ENCODE peak calls at places on chromosomes 3 and 15, in nine cellular contexts. A is stimulated activated CD8-positive, alpha-beta memory T cell treated with anti-CD3 and anti-CD28 coated beads, Interleukin-4, amount 100 ng/mL, for 48 hours; E is GM12864; L is T-helper 1 cell; B is AG04450; I is progenitor cell of endocrine pancreas; S is upper lobe of left lung; H is nucleus accumbens; Z is NCI-H510A. Y is an unnamed sample.

GRCh38 chr3:182810574-182811268 is 17.4 kb downstream of the ATP11B start:
- DNase-seq in A (no peak), E (no peak), L (no peak), B (no peak), I (no peak), S (no peak), H (no peak), Z (no peak), Y (no peak)

GRCh38 chr15:69217381-69217780 is 56.9 kb downstream of the GLCE start:
- DNase-seq in A (no peak), E (no peak), L (no peak), B (no peak), I (no peak), S (no peak), H (no peak), Z (no peak), Y (no peak)

GRCh38 chr3:132444333-132444732 is 27.0 kb downstream of the DNAJC13 start:
- DNase-seq in A (no peak), E (no peak), L (no peak), B (no peak), I (no peak), S (no peak), H (no peak), Z (no peak), Y (no peak)

GRCh38 chr3:45275006-45275704 is 49.1 kb upstream of the TMEM158 start:
- DNase-seq in A (no peak), E (no peak), L (no peak), B (no peak), I (no peak), S (no peak), H (no peak), Z (peak), Y (no peak)

GRCh38 chr3:134847349-134847748 is 52.3 kb downstream of the EPHB1 start:
- DNase-seq in A (no peak), E (no peak), L (no peak), B (no peak), I (no peak), S (no peak), H (no peak), Z (no peak), Y (no peak)

GRCh38 chr3:171916888-171917287 is 73.7 kb downstream of the TMEM212 start:
- DNase-seq in A (no peak), E (no peak), L (no peak), B (no peak), I (no peak), S (no peak), H (no peak), Z (no peak), Y (no peak)

GRCh38 chr3:113626513-113627371 is 69.7 kb downstream of the USF3 start:
- DNase-seq in A (peak), E (peak), L (no peak), B (peak), I (peak), S (peak), H (peak), Z (peak), Y (no peak)

GRCh38 chr3:129469026-129469425 is 29.0 kb downstream of the IFT122 start:
- DNase-seq in A (no peak), E (no peak), L (no peak), B (no peak), I (no peak), S (no peak), H (no peak), Z (no peak), Y (no peak)

GRCh38 chr3:190076138-190076537 is 44.6 kb downstream of the P3H2 start:
- DNase-seq in A (no peak), E (no peak), L (no peak), B (no peak), I (no peak), S (no peak), H (no peak), Z (no peak), Y (no peak)

GRCh38 chr3:123352134-123352554 is 96.7 kb downstream of the ADCY5 start:
- DNase-seq in A (no peak), E (no peak), L (no peak), B (no peak), I (no peak), S (no peak), H (no peak), Z (no peak), Y (peak)

GRCh38 chr3:59248976-59249375 is 199.2 kb upstream of the CFAP20DC start:
- DNase-seq in A (no peak), E (no peak), L (no peak), B (no peak), I (no peak), S (no peak), H (peak), Z (no peak), Y (no peak)

GRCh38 chr3:160368804-160369203 is 30.2 kb downstream of the IFT80 start:
- DNase-seq in A (no peak), E (no peak), L (no peak), B (no peak), I (no peak), S (no peak), H (no peak), Z (no peak), Y (no peak)

GRCh38 chr3:72295276-72295973 is 510.5 kb upstream of the PROK2 start:
- DNase-seq in A (no peak), E (no peak), L (no peak), B (no peak), I (no peak), S (no peak), H (no peak), Z (no peak), Y (no peak)

GRCh38 chr3:78689378-78689777 is 1078.4 kb downstream of the ROBO1 start:
- DNase-seq in A (no peak), E (no peak), L (no peak), B (no peak), I (no peak), S (no peak), H (no peak), Z (no peak), Y (no peak)

GRCh38 chr3:53493997-53494791 is at the start of gene CACNA1D:
- DNase-seq in A (peak), E (no peak), L (no peak), B (no peak), I (peak), S (peak), H (no peak), Z (peak), Y (peak)